ENCODE peak calls at places on chromosomes 11 and 22, in six cellular contexts. T, A, O, K, W and S are unnamed samples.
A peak's percentile ranks its signal among the peaks of the same experiment; 100 is the strongest.

GRCh38 chr22:40257979-40258378 is 80.3 kb downstream of the TNRC6B start:
- DNase-seq in A (no peak), O (no peak), W (peak; percentile 50), T (no peak), K (no peak), S (no peak)

GRCh38 chr11:59173964-59174663 is 2.2 kb downstream of the DTX4 start:
- DNase-seq in O (peak; percentile 56), T (peak; percentile 56), W (peak; percentile 7), A (no peak), K (peak; percentile 72), S (no peak)

GRCh38 chr11:62928011-62928410 is 6.8 kb upstream of the CHRM1 start:
- DNase-seq in T (no peak), W (no peak), K (no peak), A (no peak), O (no peak), S (no peak)

GRCh38 chr11:73464347-73464746 is 88.1 kb downstream of the RELT start:
- DNase-seq in A (no peak), T (no peak), W (peak; percentile 78), O (no peak), K (peak; percentile 75), S (no peak)

GRCh38 chr11:1782831-1783724 is 19.4 kb upstream of the CTSD start:
- DNase-seq in W (peak; percentile 56), A (peak; percentile 10), O (no peak), T (no peak), K (no peak), S (no peak)

GRCh38 chr11:34652191-34652958 is 31.5 kb downstream of the EHF start:
- DNase-seq in A (no peak), W (peak; percentile 40), T (no peak), O (no peak), K (no peak), S (no peak)

GRCh38 chr11:132576706-132577105 is 955.6 kb downstream of the OPCML start:
- DNase-seq in T (no peak), W (peak; percentile 98), K (no peak), A (peak; percentile 45), O (no peak), S (peak; percentile 99)

GRCh38 chr11:116179346-116179850 is 593.4 kb downstream of the BUD13 start:
- DNase-seq in O (no peak), K (no peak), T (no peak), W (no peak), A (no peak), S (no peak)

GRCh38 chr22:27842994-27843431 is 41.5 kb upstream of the MN1 start:
- DNase-seq in W (no peak), K (no peak), O (no peak), A (peak; percentile 31), T (no peak), S (no peak)

GRCh38 chr11:69467646-69468045 is 13.8 kb upstream of the LINC01488 start:
- DNase-seq in W (no peak), A (no peak), O (peak; percentile 18), T (no peak), K (no peak), S (no peak)

GRCh38 chr11:15783619-15784018 is 572.7 kb downstream of the SOX6 start:
- DNase-seq in T (no peak), K (no peak), O (no peak), W (no peak), A (no peak), S (no peak)

GRCh38 chr11:73321342-73322110 is 13.4 kb downstream of the ARHGEF17 start:
- DNase-seq in W (peak; percentile 77), T (no peak), A (no peak), K (peak; percentile 51), O (peak; percentile 58), S (peak; percentile 54)

GRCh38 chr11:1938343-1939005 is 8.7 kb upstream of the MRPL23 start:
- DNase-seq in O (peak; percentile 23), T (no peak), K (no peak), A (no peak), W (no peak), S (no peak)

GRCh38 chr11:72006309-72007088 is 7.8 kb downstream of the IL18BP start:
- DNase-seq in O (no peak), T (no peak), K (no peak), W (no peak), A (no peak), S (no peak)

GRCh38 chr11:114395776-114396175 is 4.5 kb downstream of the C11orf71 start:
- DNase-seq in O (no peak), T (no peak), K (no peak), A (no peak), W (no peak), S (no peak)

GRCh38 chr22:46114518-46115387 is 35.6 kb upstream of the PPARA start:
- DNase-seq in K (no peak), T (no peak), W (no peak), O (no peak), A (no peak), S (no peak)

GRCh38 chr11:57547854-57548377 is 10.5 kb downstream of the SMTNL1 start:
- DNase-seq in A (no peak), W (no peak), O (no peak), K (no peak), T (peak; percentile 28), S (no peak)

GRCh38 chr11:57555393-57555792 is 12.1 kb downstream of the UBE2L6 start:
- DNase-seq in A (no peak), K (no peak), W (no peak), O (no peak), T (no peak), S (no peak)

GRCh38 chr11:57549983-57550382 is 12.6 kb downstream of the SMTNL1 start:
- DNase-seq in T (no peak), A (no peak), W (no peak), K (no peak), O (no peak), S (no peak)

GRCh38 chr11:57552479-57552878 is 15.0 kb downstream of the UBE2L6 start:
- DNase-seq in O (no peak), A (no peak), K (no peak), W (no peak), T (peak; percentile 31), S (no peak)

GRCh38 chr11:57551941-57552340 is 14.5 kb downstream of the SMTNL1 start:
- DNase-seq in T (peak; percentile 70), O (peak; percentile 69), K (no peak), A (no peak), W (no peak), S (no peak)
- H3K36me3 ChIP-seq in T (peaks cover 14% of the 10 kb centered on the region), O (peaks cover 11% of the 10 kb centered on the region), K (peaks cover 44% of the 10 kb centered on the region), A (peaks cover 20% of the 10 kb centered on the region), W (peaks cover 15% of the 10 kb centered on the region), S (no peaks in the 10 kb centered on the region)

DNA sequence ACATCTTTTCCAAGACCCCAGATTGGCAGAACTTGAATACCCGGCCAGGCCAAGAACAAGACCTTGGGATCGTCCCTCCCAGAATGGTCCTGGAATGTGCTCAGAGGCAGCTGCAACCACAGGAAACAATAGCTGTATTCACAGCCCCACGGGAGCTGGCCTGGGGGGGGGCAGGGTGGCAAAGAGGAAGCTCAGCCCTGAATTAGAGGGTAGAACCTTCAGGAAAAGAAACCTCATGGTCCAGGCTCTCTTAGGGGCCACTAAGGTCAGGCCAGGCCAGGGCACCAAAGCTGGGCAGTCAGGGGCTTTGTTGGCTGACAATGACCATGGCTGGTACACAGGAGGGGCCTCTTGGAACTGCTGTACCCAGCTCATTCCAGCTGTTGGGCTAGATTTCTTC is 17.3 kb downstream of the RPL27A start:
- DNase-seq in K (no peak), O (peak; percentile 71), W (peak; percentile 80), T (peak; percentile 66), A (no peak), S (peak; percentile 52)
- H3K36me3 ChIP-seq in K (peaks cover 49% of the 10 kb centered on the region), O (peaks cover 38% of the 10 kb centered on the region), W (peaks cover 27% of the 10 kb centered on the region), T (peaks cover 9% of the 10 kb centered on the region), A (peaks cover 58% of the 10 kb centered on the region), S (peaks cover 26% of the 10 kb centered on the region)

DNA sequence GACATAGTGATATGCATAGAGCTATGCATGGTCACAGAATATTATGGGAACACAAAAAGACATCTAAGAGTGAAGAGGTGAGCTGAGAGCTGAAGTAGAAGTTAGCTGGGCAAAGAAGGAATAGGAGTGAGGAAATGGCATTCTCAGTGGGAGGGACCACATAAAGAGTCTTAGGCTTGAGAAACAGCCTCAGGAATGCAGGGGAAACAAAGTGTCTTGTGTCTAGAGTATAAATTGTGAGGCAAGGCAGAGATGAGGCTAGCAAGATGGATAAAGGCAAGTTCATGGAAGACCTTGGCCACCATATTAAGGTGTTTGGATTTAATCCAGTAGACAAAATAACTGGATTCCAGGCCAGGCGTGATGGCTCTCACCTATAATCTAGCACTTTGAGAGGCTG is 40.6 kb upstream of the CRTAM start:
- DNase-seq in O (no peak), A (no peak), T (no peak), K (no peak), W (no peak), S (no peak)
- H3K36me3 ChIP-seq in O (no peaks in the 10 kb centered on the region), A (peaks cover 10% of the 10 kb centered on the region), T (no peaks in the 10 kb centered on the region), K (no peaks in the 10 kb centered on the region), W (peaks cover 8% of the 10 kb centered on the region), S (peaks cover 62% of the 10 kb centered on the region)

GRCh38 chr11:112723676-112724075 is 237.5 kb upstream of the NCAM1 start:
- DNase-seq in K (no peak), O (no peak), W (no peak), A (no peak), T (no peak), S (no peak)
- H3K36me3 ChIP-seq in K (no peaks in the 10 kb centered on the region), O (no peaks in the 10 kb centered on the region), W (no peaks in the 10 kb centered on the region), A (no peaks in the 10 kb centered on the region), T (no peaks in the 10 kb centered on the region), S (no peaks in the 10 kb centered on the region)

DNA sequence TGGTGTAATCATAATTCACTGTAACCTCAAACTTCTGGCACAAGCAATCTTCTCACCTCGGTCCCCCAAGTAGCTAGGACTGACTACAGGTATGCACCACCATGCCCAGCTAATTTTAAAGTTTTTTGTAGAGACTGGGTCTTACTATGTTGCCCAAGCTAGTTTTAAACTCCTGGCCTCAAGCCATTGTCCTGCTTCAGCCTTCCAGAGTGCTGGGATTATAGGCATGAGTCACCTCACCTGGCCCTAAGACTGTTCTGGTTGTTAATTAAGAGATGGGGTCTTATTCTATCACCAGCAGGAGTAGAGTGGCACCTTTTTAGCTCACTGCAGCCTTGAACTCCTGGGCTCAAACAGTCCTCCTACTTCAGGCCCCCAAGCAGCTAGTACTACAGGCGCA is 52.0 kb upstream of the DEPDC7 start:
- DNase-seq in T (no peak), K (no peak), O (no peak), W (peak; percentile 6), A (no peak), S (no peak)
- H3K36me3 ChIP-seq in T (no peaks in the 10 kb centered on the region), K (peaks cover 3% of the 10 kb centered on the region), O (peaks cover 3% of the 10 kb centered on the region), W (no peaks in the 10 kb centered on the region), A (no peaks in the 10 kb centered on the region), S (no peaks in the 10 kb centered on the region)

DNA sequence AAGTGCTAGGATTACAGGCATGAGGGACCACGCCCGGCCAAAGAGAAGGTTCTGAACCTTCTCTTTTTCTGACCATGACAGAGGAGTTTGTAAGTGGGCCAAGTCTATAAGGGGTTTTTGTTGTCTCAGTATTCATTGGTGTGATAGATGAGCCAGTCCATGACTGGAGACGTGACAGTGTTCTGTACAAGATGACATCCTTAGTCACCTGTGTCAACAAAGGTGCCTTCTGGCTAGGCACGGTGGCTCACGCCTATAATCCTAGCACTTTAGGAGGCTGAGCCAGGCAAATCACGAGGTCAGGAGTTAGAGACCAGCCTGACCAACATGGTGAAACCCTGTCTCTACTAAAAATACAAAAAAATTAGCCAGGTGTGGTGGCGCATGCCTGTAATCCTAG is 4.2 kb upstream of the KLHL22 start:
- DNase-seq in A (no peak), W (no peak), T (no peak), O (no peak), K (no peak), S (no peak)
- H3K36me3 ChIP-seq in A (no peaks in the 10 kb centered on the region), W (no peaks in the 10 kb centered on the region), T (no peaks in the 10 kb centered on the region), O (no peaks in the 10 kb centered on the region), K (no peaks in the 10 kb centered on the region), S (no peaks in the 10 kb centered on the region)